ENCODE peak calls at places on chromosomes 13 and 19, in six cellular contexts. Q is fibroblast of mammary gland; T is stimulated activated CD8-positive, alpha-beta memory T cell treated with anti-CD3 and anti-CD28 coated beads, Interleukin-2, amount 100 ng/mL, for 1 hour; A is aorta; R is activated CD4-positive, alpha-beta T cell treated with anti-CD3 and anti-CD28 coated beads, Interleukin-2, amount 50 U/mL, for 4 hours; M is AG10803. G is an unnamed sample.
A peak's percentile ranks its signal among the peaks of the same experiment; 100 is the strongest.

GRCh38 chr19:50311723-50312635 is 17.2 kb downstream of the KCNC3 start:
- DNase-seq in Q (no peak), T (no peak), A (no peak), R (no peak), M (no peak), G (no peak)

GRCh38 chr19:34667349-34668076 is 9.4 kb downstream of the SCGB2B2 start:
- DNase-seq in Q (peak; percentile 15), T (no peak), A (no peak), R (no peak), M (peak; percentile 29), G (no peak)

GRCh38 chr19:21321996-21322395 is 7.2 kb downstream of the ZNF708 start:
- DNase-seq in Q (peak; percentile 23), T (no peak), A (no peak), R (no peak), M (peak; percentile 62), G (no peak)

GRCh38 chr19:47573076-47574026 is at the start of gene ZNF541:
- DNase-seq in Q (peak; percentile 36), T (peak; percentile 73), A (peak; percentile 89), R (peak; percentile 88), M (peak; percentile 45), G (peak; percentile 2)

GRCh38 chr19:45200614-45201013 is 22.0 kb downstream of the BLOC1S3 start:
- DNase-seq in Q (peak; percentile 71), T (no peak), A (no peak), R (no peak), M (peak; percentile 40), G (no peak)

GRCh38 chr19:44927746-44928145 is 13.3 kb downstream of the APOC1 start:
- DNase-seq in Q (peak; percentile 92), T (no peak), A (no peak), R (no peak), M (peak; percentile 69), G (no peak)

GRCh38 chr19:29596885-29597525 is 9.1 kb upstream of the POP4 start:
- DNase-seq in Q (peak; percentile 42), T (no peak), A (no peak), R (no peak), M (peak; percentile 21), G (no peak)

GRCh38 chr19:41421314-41421713 is 5.9 kb downstream of the B3GNT8 start:
- DNase-seq in Q (no peak), T (no peak), A (no peak), R (no peak), M (no peak), G (no peak)

GRCh38 chr19:2887391-2887914 is 13.3 kb upstream of the ZNF57 start:
- DNase-seq in Q (peak; percentile 77), T (no peak), A (no peak), R (no peak), M (peak; percentile 70), G (no peak)

GRCh38 chr19:2327773-2328400 is 499 bp downstream of the LSM7 start:
- DNase-seq in Q (peak; percentile 86), T (peak; percentile 16), A (no peak), R (peak; percentile 49), M (peak; percentile 78), G (no peak)

GRCh38 chr13:49567501-49567900 is 17.9 kb downstream of the RCBTB1 start:
- DNase-seq in Q (no peak), T (no peak), A (no peak), R (no peak), M (no peak), G (no peak)

GRCh38 chr19:40184273-40184672 is 7.0 kb upstream of the MAP3K10 start:
- DNase-seq in Q (no peak), T (no peak), A (no peak), R (no peak), M (no peak), G (no peak)

GRCh38 chr19:46030861-46031550 is 8.2 kb upstream of the PGLYRP1 start:
- DNase-seq in Q (no peak), T (no peak), A (no peak), R (no peak), M (no peak), G (no peak)

G was measured in hypothalamus.